ENCODE peak calls at places on chromosomes 2 and 18, in six cellular contexts. N, Q, A, L, D and S are unnamed samples.

GRCh38 chr2:155368934-155369333 is 670.4 kb downstream of the KCNJ3 start:
- DNase-seq in N (no peak), Q (no peak), A (peak; percentile 17), L (no peak), D (no peak), S (no peak)

GRCh38 chr2:160437273-160437672 is 56.3 kb downstream of the RBMS1 start:
- DNase-seq in N (no peak), Q (no peak), A (no peak), L (no peak), D (no peak), S (no peak)

GRCh38 chr2:2827237-2827636 is 496.2 kb upstream of the MYT1L start:
- DNase-seq in N (no peak), Q (no peak), A (no peak), L (no peak), D (no peak), S (no peak)

GRCh38 chr18:2914844-2915243 is 68.0 kb downstream of the EMILIN2 start:
- DNase-seq in N (peak; percentile 59), Q (no peak), A (no peak), L (no peak), D (no peak), S (no peak)

GRCh38 chr2:26088038-26088643 is 54.3 kb downstream of the RAB10 start:
- DNase-seq in N (no peak), Q (no peak), A (peak; percentile 55), L (peak; percentile 10), D (no peak), S (no peak)

GRCh38 chr2:42184346-42184745 is 15.2 kb downstream of the EML4 start:
- DNase-seq in N (no peak), Q (no peak), A (no peak), L (no peak), D (no peak), S (no peak)

GRCh38 chr18:49041677-49042570 is 91.2 kb upstream of the SMAD7 start:
- DNase-seq in N (no peak), Q (no peak), A (peak; percentile 49), L (no peak), D (peak; percentile 58), S (no peak)

GRCh38 chr2:126777620-126777978 is 121.1 kb upstream of the TEX51 start:
- DNase-seq in N (no peak), Q (no peak), A (no peak), L (no peak), D (no peak), S (no peak)

GRCh38 chr2:43877782-43878464 is 39.2 kb downstream of the ABCG8 start:
- DNase-seq in N (peak; percentile 68), Q (peak; percentile 12), A (peak; percentile 74), L (peak; percentile 74), D (peak; percentile 40), S (peak; percentile 32)

GRCh38 chr2:27223416-27223815 is 6.2 kb downstream of the CAD start:
- DNase-seq in N (no peak), Q (no peak), A (no peak), L (no peak), D (no peak), S (no peak)

GRCh38 chr2:53715568-53715967 is 52.0 kb upstream of the CHAC2 start:
- DNase-seq in N (no peak), Q (no peak), A (peak; percentile 11), L (no peak), D (no peak), S (no peak)

GRCh38 chr2:740446-741293 is 63.5 kb upstream of the TMEM18 start:
- DNase-seq in N (peak; percentile 68), Q (peak; percentile 86), A (peak; percentile 100), L (peak; percentile 94), D (peak; percentile 49), S (no peak)

GRCh38 chr2:37688771-37689468 is 17.5 kb upstream of the CDC42EP3 start:
- DNase-seq in N (no peak), Q (no peak), A (no peak), L (no peak), D (no peak), S (no peak)

GRCh38 chr2:171921970-171922229 is 361 bp upstream of the HAT1 start:
- DNase-seq in N (no peak), Q (no peak), A (no peak), L (no peak), D (no peak), S (no peak)

GRCh38 chr2:1930956-1931914 is 186.9 kb upstream of the PXDN start:
- DNase-seq in N (no peak), Q (no peak), A (no peak), L (no peak), D (no peak), S (no peak)

GRCh38 chr2:218824004-218824403 is 7.6 kb downstream of the PRKAG3 start:
- DNase-seq in N (no peak), Q (no peak), A (no peak), L (no peak), D (no peak), S (no peak)

GRCh38 chr18:79789091-79789891 is 8.4 kb upstream of the KCNG2 start:
- DNase-seq in N (no peak), Q (no peak), A (no peak), L (no peak), D (no peak), S (peak; percentile 5)

GRCh38 chr2:207676827-207677354 is 34.5 kb upstream of the CCNYL1 start:
- DNase-seq in N (no peak), Q (peak; percentile 12), A (peak; percentile 21), L (no peak), D (no peak), S (no peak)

GRCh38 chr18:4986677-4987076 is 210.4 kb downstream of the AKAIN1 start:
- DNase-seq in N (no peak), Q (no peak), A (no peak), L (no peak), D (no peak), S (no peak)

GRCh38 chr18:13553449-13553848 is 172.9 kb downstream of the FAM210A start:
- DNase-seq in N (no peak), Q (no peak), A (no peak), L (no peak), D (no peak), S (no peak)

GRCh38 chr2:218218409-218219185 is 1.6 kb downstream of the ARPC2 start:
- DNase-seq in N (no peak), Q (no peak), A (peak; percentile 10), L (no peak), D (no peak), S (no peak)

GRCh38 chr2:38294597-38294996 is 82.5 kb downstream of the ATL2 start:
- DNase-seq in N (no peak), Q (no peak), A (no peak), L (no peak), D (no peak), S (no peak)

GRCh38 chr18:21362921-21363320 is 120.9 kb downstream of the GREB1L start:
- DNase-seq in N (no peak), Q (peak; percentile 46), A (no peak), L (no peak), D (no peak), S (no peak)

GRCh38 chr18:49342690-49343089 is 117.8 kb downstream of the DYM start:
- DNase-seq in N (no peak), Q (no peak), A (no peak), L (no peak), D (no peak), S (no peak)

GRCh38 chr2:71479261-71479660 is 25.9 kb downstream of the DYSF start:
- DNase-seq in N (no peak), Q (no peak), A (no peak), L (no peak), D (no peak), S (no peak)

GRCh38 chr2:238132463-238133450 is 5.7 kb upstream of the KLHL30 start:
- DNase-seq in N (peak; percentile 36), Q (no peak), A (no peak), L (no peak), D (peak; percentile 7), S (no peak)

GRCh38 chr2:191790737-191791136 is 56.2 kb downstream of the CAVIN2 start:
- DNase-seq in N (no peak), Q (no peak), A (no peak), L (no peak), D (no peak), S (no peak)

GRCh38 chr18:66971951-66972350 is 368.1 kb upstream of the CDH19 start:
- DNase-seq in N (no peak), Q (no peak), A (no peak), L (no peak), D (no peak), S (no peak)

GRCh38 chr2:106685180-106685897 is 198.2 kb downstream of the CD8B2 start:
- DNase-seq in N (no peak), Q (no peak), A (no peak), L (no peak), D (no peak), S (no peak)
- TF ChIP-seq CTCF in N (no peak), Q (no peak), A (no peak), L (no peak), D (no peak), S (no peak)

GRCh38 chr18:48031011-48031480 is 100.6 kb upstream of the SMAD2 start:
- DNase-seq in N (no peak), Q (no peak), A (peak; percentile 57), L (peak; percentile 59), D (no peak), S (no peak)
- TF ChIP-seq CTCF in N (peak; percentile 75), Q (peak; percentile 81), A (peak; percentile 75), L (peak; percentile 37), D (peak; percentile 82), S (no peak)

DNA sequence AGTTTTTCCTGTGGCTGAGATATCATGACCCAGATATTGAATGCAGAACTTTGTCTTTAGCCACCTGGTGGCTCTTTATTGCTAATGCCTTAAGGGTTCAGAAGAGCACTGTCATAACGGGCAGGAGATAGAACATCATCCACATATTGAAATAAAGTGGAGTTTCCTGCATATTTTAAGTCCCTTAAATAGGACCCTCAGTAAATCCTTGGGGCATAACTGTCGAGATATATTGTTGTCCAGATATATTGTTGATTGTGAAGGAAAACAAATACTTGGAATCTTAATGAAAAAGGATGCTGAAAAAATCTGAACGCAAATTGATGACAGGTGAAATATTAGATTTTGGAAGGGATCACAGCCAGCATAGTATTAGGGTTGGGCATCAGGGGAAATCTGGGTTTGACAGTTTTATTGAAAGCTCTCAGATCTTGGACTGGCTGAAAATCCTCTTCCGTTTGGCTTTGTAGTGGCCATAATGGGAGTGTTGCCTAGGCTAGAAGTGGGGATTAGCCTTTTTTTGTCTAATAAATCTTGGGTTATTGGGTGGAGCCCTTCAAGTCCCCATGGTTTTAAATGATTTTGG is 13.9 kb upstream of the ZDBF2 start:
- DNase-seq in N (no peak), Q (no peak), A (peak; percentile 31), L (peak; percentile 9), D (no peak), S (no peak)
- TF ChIP-seq CTCF in N (peak; percentile 26), Q (peak; percentile 31), A (peak; percentile 45), L (peak; percentile 48), D (peak; percentile 57), S (no peak)

GRCh38 chr2:179435021-179435420 is 170.4 kb upstream of the SESTD1 start:
- DNase-seq in N (no peak), Q (no peak), A (no peak), L (no peak), D (no peak), S (no peak)

GRCh38 chr2:179440642-179441251 is 176.1 kb upstream of the SESTD1 start:
- DNase-seq in N (no peak), Q (no peak), A (peak; percentile 59), L (no peak), D (no peak), S (no peak)

GRCh38 chr2:179437430-179437829 is 172.8 kb upstream of the SESTD1 start:
- DNase-seq in N (no peak), Q (no peak), A (no peak), L (no peak), D (no peak), S (no peak)

GRCh38 chr2:179441551-179441950 is 176.9 kb upstream of the SESTD1 start:
- DNase-seq in N (no peak), Q (no peak), A (no peak), L (no peak), D (no peak), S (no peak)

GRCh38 chr2:179438653-179439052 is 174.0 kb upstream of the SESTD1 start:
- DNase-seq in N (no peak), Q (no peak), A (no peak), L (no peak), D (no peak), S (no peak)
- TF ChIP-seq CTCF in N (no peak), Q (no peak), A (no peak), L (no peak), D (no peak), S (no peak)